ENCODE peak calls at places on chromosomes 6 and 20, in five cellular contexts. F, B, V, G and H are unnamed samples.

GRCh38 chr20:15863735-15864134 is 709.5 kb downstream of the KIF16B start:
- DNase-seq in F (no peak), B (no peak), V (no peak), G (no peak), H (no peak)

GRCh38 chr6:42511803-42512422 is 51.9 kb upstream of the UBR2 start:
- DNase-seq in F (peak; percentile 32), B (no peak), V (no peak), G (no peak), H (no peak)

GRCh38 chr6:37827603-37828265 is 8.2 kb downstream of the ZFAND3 start:
- DNase-seq in F (no peak), B (no peak), V (no peak), G (peak; percentile 20), H (no peak)

GRCh38 chr20:24763386-24764026 is 185.6 kb upstream of the CST7 start:
- DNase-seq in F (no peak), B (no peak), V (no peak), G (no peak), H (no peak)

GRCh38 chr20:32971703-32972161 is 32.5 kb downstream of the SUN5 start:
- DNase-seq in F (no peak), B (no peak), V (no peak), G (no peak), H (no peak)

GRCh38 chr20:64223526-64224067 is 32.0 kb upstream of the PCMTD2 start:
- DNase-seq in F (peak; percentile 9), B (no peak), V (no peak), G (peak; percentile 13), H (no peak)

GRCh38 chr6:145372671-145373123 is 362.6 kb downstream of the EPM2A start:
- DNase-seq in F (peak; percentile 33), B (peak; percentile 10), V (no peak), G (peak; percentile 18), H (peak; percentile 5)

GRCh38 chr20:41786158-41786557 is 168.0 kb upstream of the CHD6 start:
- DNase-seq in F (peak; percentile 18), B (no peak), V (no peak), G (no peak), H (no peak)

GRCh38 chr6:161066511-161066910 is 74.9 kb downstream of the MAP3K4 start:
- DNase-seq in F (peak; percentile 22), B (peak; percentile 5), V (no peak), G (peak; percentile 12), H (no peak)

GRCh38 chr20:7540923-7541322 is 399.3 kb downstream of the HAO1 start:
- DNase-seq in F (peak; percentile 81), B (no peak), V (no peak), G (no peak), H (no peak)

GRCh38 chr6:85431271-85431670 is 18.6 kb upstream of the NT5E start:
- DNase-seq in F (no peak), B (no peak), V (no peak), G (no peak), H (no peak)

GRCh38 chr6:132964101-132964867 is 149.9 kb downstream of the RPS12 start:
- DNase-seq in F (peak; percentile 40), B (no peak), V (no peak), G (peak; percentile 97), H (no peak)

GRCh38 chr6:166556871-166557322 is 29.6 kb downstream of the RAMACL start:
- DNase-seq in F (peak; percentile 99), B (peak; percentile 86), V (peak; percentile 58), G (peak; percentile 100), H (peak; percentile 95)

GRCh38 chr6:69729870-69730449 is 66.8 kb downstream of the LMBRD1 start:
- DNase-seq in F (no peak), B (peak; percentile 7), V (no peak), G (peak; percentile 4), H (no peak)

GRCh38 chr6:170076466-170077165 is 214.3 kb downstream of the DLL1 start:
- DNase-seq in F (no peak), B (no peak), V (no peak), G (no peak), H (no peak)

GRCh38 chr20:61436674-61437279 is 184.7 kb downstream of the CDH4 start:
- DNase-seq in F (peak; percentile 82), B (no peak), V (no peak), G (no peak), H (peak; percentile 95)

GRCh38 chr6:141415896-141416295 is 716.8 kb upstream of the GJE1 start:
- DNase-seq in F (peak; percentile 7), B (no peak), V (no peak), G (no peak), H (no peak)

GRCh38 chr20:17849901-17850673 is 118.5 kb downstream of the SNX5 start:
- DNase-seq in F (peak; percentile 97), B (peak; percentile 99), V (no peak), G (peak; percentile 97), H (peak; percentile 88)

GRCh38 chr6:169990095-169991030 is 238.9 kb downstream of the ERMARD start:
- DNase-seq in F (no peak), B (no peak), V (peak; percentile 29), G (peak; percentile 26), H (no peak)

GRCh38 chr6:144162977-144163376 is 12.7 kb downstream of the STX11 start:
- DNase-seq in F (no peak), B (no peak), V (no peak), G (no peak), H (no peak)

GRCh38 chr6:35474129-35474977 is 6.2 kb downstream of the RPL10A start:
- DNase-seq in F (no peak), B (no peak), V (peak; percentile 28), G (no peak), H (no peak)

GRCh38 chr6:48389146-48390043 is 278.4 kb upstream of the PTCHD4 start:
- DNase-seq in F (no peak), B (no peak), V (peak; percentile 64), G (no peak), H (no peak)

GRCh38 chr6:118710616-118711015 is 59.2 kb upstream of the CEP85L start:
- DNase-seq in F (peak; percentile 14), B (no peak), V (no peak), G (no peak), H (no peak)
- H3K4me3 ChIP-seq in F (no peak overlapping the region), B (no peak overlapping the region), V (no peak overlapping the region), G (no peak overlapping the region), H (no peak overlapping the region)

GRCh38 chr6:131001113-131001776 is 61.8 kb downstream of the EPB41L2 start:
- DNase-seq in F (peak; percentile 35), B (no peak), V (no peak), G (no peak), H (no peak)

GRCh38 chr6:131004387-131004755 is 58.7 kb downstream of the EPB41L2 start:
- DNase-seq in F (no peak), B (no peak), V (no peak), G (no peak), H (no peak)

GRCh38 chr6:131000544-131000943 is 62.5 kb downstream of the EPB41L2 start:
- DNase-seq in F (no peak), B (no peak), V (no peak), G (no peak), H (no peak)

GRCh38 chr6:131003419-131004386 is 59.3 kb downstream of the EPB41L2 start:
- DNase-seq in F (no peak), B (no peak), V (no peak), G (no peak), H (no peak)

GRCh38 chr6:131001945-131002661 is 60.9 kb downstream of the EPB41L2 start:
- DNase-seq in F (no peak), B (no peak), V (no peak), G (no peak), H (no peak)
- H3K4me3 ChIP-seq in F (no peak overlapping the region), B (no peak overlapping the region), V (no peak overlapping the region), G (no peak overlapping the region), H (no peak overlapping the region)

DNA sequence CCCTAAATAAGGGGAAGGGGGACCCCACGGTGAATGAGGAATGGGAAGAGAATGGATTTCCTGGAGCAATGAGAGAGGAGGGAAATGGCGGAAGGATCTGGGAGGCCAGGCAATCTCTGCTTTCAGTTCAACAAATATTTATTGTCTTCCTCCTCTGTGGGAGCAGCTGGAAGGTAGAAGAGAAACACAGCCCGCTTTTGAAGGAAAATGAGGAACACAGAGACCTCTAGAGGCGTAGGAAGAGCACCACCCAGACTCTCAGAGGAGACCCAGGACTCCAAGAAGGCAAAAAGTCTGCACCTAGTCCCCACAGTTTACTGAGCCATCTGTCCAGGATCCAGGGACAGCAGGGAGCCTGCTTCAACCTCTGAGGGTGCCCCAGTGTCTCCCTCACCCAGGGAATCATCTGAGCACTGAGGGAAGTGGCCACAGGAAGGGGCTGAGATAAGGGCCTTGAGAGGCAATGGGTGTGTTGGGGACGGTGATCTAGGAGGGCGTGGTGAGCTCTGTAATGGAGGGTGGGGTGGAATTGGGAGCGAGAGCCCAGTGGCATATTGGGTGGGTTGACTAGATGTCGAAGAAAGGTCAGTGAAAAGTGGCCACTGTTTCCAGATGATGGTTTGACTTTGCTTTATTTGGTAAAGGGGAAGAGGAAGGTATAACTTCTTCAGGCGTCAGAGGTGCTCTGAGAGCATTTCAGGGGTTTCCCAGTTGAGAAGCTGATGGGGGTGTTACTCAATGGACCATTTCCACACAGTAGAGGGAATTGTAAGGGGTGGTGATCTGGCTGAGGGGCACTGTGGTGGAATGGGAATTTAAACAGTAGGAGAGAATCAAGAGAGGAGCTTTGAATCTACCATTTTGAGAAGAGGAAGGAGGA is 610 bp downstream of the PSORS1C1 start:
- DNase-seq in F (peak; percentile 71), B (no peak), V (no peak), G (peak; percentile 51), H (peak; percentile 35)
- H3K4me3 ChIP-seq in F (peak overlapping the region; percentile 55), B (no peak overlapping the region), V (no peak overlapping the region), G (peak overlapping the region; percentile 3), H (peak overlapping the region; percentile 19)

GRCh38 chr6:137494281-137494966 is at the start of gene OLIG3:
- DNase-seq in F (no peak), B (no peak), V (no peak), G (no peak), H (no peak)
- H3K4me3 ChIP-seq in F (no peak within 1 kb of the TSS), B (no peak within 1 kb of the TSS), V (no peak within 1 kb of the TSS), G (no peak within 1 kb of the TSS), H (no peak within 1 kb of the TSS)

GRCh38 chr6:15435468-15435867 is 189.6 kb downstream of the JARID2 start:
- DNase-seq in F (no peak), B (no peak), V (no peak), G (peak; percentile 43), H (no peak)
- H3K4me3 ChIP-seq in F (no peak overlapping the region), B (no peak overlapping the region), V (no peak overlapping the region), G (no peak overlapping the region), H (no peak overlapping the region)

DNA sequence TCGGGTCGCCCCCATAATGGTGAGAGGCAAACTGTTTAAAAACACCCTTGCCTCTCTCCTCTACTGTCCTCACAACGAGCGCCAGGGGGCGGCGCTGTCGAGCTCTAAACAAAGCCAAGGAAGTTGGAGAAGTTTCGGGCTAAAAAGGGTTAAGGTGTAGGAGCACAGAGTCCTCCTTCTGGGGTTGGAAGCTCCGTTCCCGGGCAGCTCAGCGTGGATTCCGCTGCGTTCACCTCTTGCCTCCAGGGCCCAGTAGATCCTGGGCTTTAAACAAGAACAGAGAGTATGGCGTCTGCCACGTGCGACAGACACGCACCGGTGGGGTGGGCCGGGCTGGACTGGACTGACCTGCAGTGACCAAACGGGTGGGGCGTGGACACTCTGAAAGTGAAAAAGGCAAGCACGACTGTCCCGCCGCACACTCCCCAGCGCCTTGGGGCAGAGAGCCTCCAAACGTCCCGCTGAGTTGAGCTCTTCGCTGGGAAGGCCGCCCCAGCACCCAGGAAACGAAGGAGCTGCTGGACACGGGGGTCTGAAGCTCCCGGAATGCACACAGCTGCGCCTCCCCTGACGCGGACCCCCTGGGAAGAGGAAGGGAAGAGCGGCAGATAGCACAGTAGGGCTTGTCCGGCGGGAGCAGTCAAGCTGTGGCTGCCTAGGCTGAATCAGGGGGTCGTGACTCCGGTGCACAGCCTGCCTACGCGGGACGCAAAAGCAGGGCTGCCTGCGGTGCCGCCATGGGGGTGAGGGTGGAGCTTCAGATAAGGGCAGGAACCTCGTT is 1.6 kb upstream of the THBD start:
- DNase-seq in F (peak; percentile 93), B (no peak), V (peak; percentile 71), G (peak; percentile 94), H (peak; percentile 52)
- H3K4me3 ChIP-seq in F (peak overlapping the region; percentile 56), B (peak overlapping the region; percentile 47), V (no peak overlapping the region), G (peak overlapping the region; percentile 50), H (peak overlapping the region; percentile 45)